ENCODE peak calls at places on chromosome 14, in five cellular contexts. B, J, Q, T and F are unnamed samples.

GRCh38 chr14:45199246-45199645 is 53.8 kb downstream of the MIS18BP1 start:
- DNase-seq in B (no peak), J (no peak), Q (no peak), T (no peak), F (no peak)

GRCh38 chr14:34103176-34103575 is 152.3 kb upstream of the EGLN3 start:
- DNase-seq in B (no peak), J (no peak), Q (no peak), T (no peak), F (no peak)

GRCh38 chr14:101020971-101021370 is 117.4 kb upstream of the RTL1 start:
- DNase-seq in B (peak), J (no peak), Q (no peak), T (peak), F (no peak)

GRCh38 chr14:75905505-75905904 is 76.3 kb downstream of the TGFB3 start:
- DNase-seq in B (no peak), J (no peak), Q (peak), T (peak), F (no peak)

GRCh38 chr14:61444215-61444768 is 122.9 kb downstream of the PRKCH start:
- DNase-seq in B (no peak), J (peak), Q (no peak), T (no peak), F (no peak)

GRCh38 chr14:57692671-57693070 is 173.2 kb downstream of the SLC35F4 start:
- DNase-seq in B (no peak), J (no peak), Q (no peak), T (no peak), F (no peak)

GRCh38 chr14:106843951-106844483 is 1317.6 kb downstream of the TMEM121 start:
- DNase-seq in B (no peak), J (peak), Q (peak), T (peak), F (no peak)

GRCh38 chr14:77158175-77158908 is 16.8 kb upstream of the ZDHHC22 start:
- DNase-seq in B (no peak), J (no peak), Q (no peak), T (no peak), F (no peak)

GRCh38 chr14:76720382-76720813 is 40.9 kb upstream of the VASH1 start:
- DNase-seq in B (no peak), J (no peak), Q (peak), T (peak), F (no peak)

GRCh38 chr14:63204407-63205280 is at the start of gene RHOJ:
- DNase-seq in B (no peak), J (no peak), Q (peak), T (no peak), F (no peak)

GRCh38 chr14:74577247-74577947 is 34.6 kb downstream of the LTBP2 start:
- DNase-seq in B (no peak), J (no peak), Q (peak), T (no peak), F (no peak)

GRCh38 chr14:90518075-90518940 is 121.5 kb downstream of the CALM1 start:
- DNase-seq in B (no peak), J (no peak), Q (no peak), T (peak), F (no peak)

GRCh38 chr14:74085828-74086227 is 1.1 kb downstream of the LIN52 start:
- DNase-seq in B (no peak), J (peak), Q (no peak), T (no peak), F (no peak)

GRCh38 chr14:69318241-69318640 is 58.3 kb downstream of the GALNT16 start:
- DNase-seq in B (no peak), J (peak), Q (no peak), T (no peak), F (no peak)

GRCh38 chr14:69317392-69317755 is 57.4 kb downstream of the GALNT16 start:
- DNase-seq in B (no peak), J (no peak), Q (no peak), T (no peak), F (no peak)

GRCh38 chr14:69315302-69315701 is 55.3 kb downstream of the GALNT16 start:
- DNase-seq in B (no peak), J (no peak), Q (peak), T (no peak), F (no peak)

GRCh38 chr14:69317780-69318179 is 57.8 kb downstream of the GALNT16 start:
- DNase-seq in B (no peak), J (no peak), Q (peak), T (no peak), F (no peak)

DNA sequence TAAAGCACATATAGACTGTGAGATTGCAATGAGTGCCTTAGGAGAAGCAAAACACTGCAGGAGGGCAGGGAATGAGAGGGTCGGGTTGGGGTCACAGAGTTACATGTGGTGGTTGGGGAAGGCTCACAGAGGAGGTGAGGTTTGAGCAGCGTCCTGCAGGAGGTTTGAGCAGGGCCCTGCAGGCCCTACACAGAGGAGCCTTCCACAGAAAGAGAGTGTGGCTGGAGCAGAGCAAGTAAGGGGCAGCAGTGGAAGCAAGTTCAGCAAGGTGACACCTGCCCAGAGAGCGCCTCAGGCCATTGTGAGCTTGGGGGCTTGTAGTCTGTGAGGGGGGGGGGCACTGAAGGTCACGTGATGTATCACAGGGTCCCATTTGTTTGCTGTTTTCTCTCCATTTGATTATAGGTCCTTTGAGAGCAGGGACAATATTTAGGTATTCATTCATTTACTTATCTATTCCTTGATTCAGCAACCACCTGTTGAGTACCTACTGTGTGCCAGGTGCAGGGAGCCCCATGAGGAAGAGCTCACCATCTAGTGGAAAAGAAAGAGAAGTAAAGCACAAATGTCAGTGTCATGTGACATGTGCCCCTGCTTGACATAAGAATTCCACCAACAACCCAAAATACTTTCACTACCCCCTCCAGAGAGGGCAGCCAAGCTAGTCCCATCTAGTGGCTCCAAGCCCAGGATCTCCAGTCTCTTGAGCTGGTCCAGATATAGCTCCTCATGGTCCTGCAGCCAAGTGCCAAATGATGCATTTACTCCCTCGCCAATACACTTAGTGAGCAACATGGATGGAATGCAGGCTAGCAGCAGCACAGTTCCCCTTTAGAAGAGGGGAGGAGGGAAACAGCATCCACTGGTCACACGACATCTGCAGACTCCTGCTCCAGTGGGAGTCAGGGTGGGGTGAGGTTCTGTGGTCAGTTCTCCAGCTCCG is 56.8 kb downstream of the GALNT16 start:
- DNase-seq in B (no peak), J (no peak), Q (peak), T (no peak), F (no peak)
- TF ChIP-seq CTCF in B (no peak), J (no peak), Q (no peak), T (no peak), F (no peak)

GRCh38 chr14:24414077-24414476 is 15.3 kb downstream of the NYNRIN start:
- DNase-seq in B (no peak), J (no peak), Q (no peak), T (no peak), F (no peak)
- TF ChIP-seq CTCF in B (no peak), J (no peak), Q (no peak), T (no peak), F (no peak)

DNA sequence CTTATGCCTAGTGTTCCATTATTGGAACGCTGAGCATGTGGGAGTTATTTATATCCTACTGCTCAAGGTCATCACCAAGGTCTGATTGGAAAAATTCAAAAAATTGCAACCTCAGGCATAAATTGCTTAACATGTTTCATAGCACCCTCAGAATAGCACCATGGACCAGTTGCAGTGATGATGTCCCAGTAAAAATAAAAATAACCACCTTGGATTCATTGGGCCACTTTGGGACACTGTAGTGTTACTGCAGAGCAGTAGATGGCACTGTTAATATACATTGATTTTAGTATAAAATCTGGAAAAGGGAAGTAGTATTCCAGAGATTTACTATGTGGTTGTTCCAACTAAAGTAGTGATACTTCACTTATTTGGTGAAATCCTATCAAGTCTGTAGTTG is 31.0 kb upstream of the PTCSC3 start:
- DNase-seq in B (no peak), J (no peak), Q (no peak), T (no peak), F (no peak)
- TF ChIP-seq CTCF in B (peak), J (no peak), Q (no peak), T (peak), F (peak)

GRCh38 chr14:31336646-31337045 is 83.7 kb downstream of the HEATR5A start:
- DNase-seq in B (no peak), J (no peak), Q (no peak), T (no peak), F (no peak)
- TF ChIP-seq CTCF in B (no peak), J (no peak), Q (no peak), T (no peak), F (no peak)

DNA sequence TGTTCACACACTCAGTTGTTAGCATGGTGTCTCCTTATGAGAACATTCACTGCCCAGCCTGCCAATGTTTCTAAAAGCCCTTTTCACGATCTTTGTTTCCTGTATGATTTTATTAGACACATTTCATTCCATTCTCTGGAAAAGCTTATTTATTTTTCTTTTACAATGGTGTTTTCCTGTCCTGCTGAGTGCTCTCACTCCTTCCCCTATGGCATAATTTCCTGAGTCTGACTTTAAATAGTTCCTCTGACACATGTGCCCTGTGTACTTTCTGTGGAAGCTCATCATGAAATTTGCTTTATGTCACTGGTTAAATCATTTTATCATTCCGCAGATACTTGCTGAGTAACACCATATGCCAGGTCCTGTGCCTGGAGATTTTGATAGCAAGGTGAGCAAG is 612.0 kb downstream of the FLRT2 start:
- DNase-seq in B (no peak), J (no peak), Q (no peak), T (no peak), F (no peak)
- TF ChIP-seq CTCF in B (no peak), J (no peak), Q (no peak), T (no peak), F (no peak)

GRCh38 chr14:104680806-104681688 is 8.4 kb upstream of the INF2 start:
- DNase-seq in B (no peak), J (peak), Q (peak), T (peak), F (no peak)
- TF ChIP-seq CTCF in B (peak), J (peak), Q (peak), T (no peak), F (peak)

GRCh38 chr14:55114720-55115119 is 14.3 kb upstream of the LGALS3 start:
- DNase-seq in B (no peak), J (no peak), Q (no peak), T (no peak), F (no peak)

GRCh38 chr14:55107766-55108554 is 21.1 kb upstream of the LGALS3 start:
- DNase-seq in B (no peak), J (no peak), Q (peak), T (peak), F (no peak)

GRCh38 chr14:55115433-55115832 is 13.6 kb upstream of the LGALS3 start:
- DNase-seq in B (no peak), J (no peak), Q (no peak), T (no peak), F (no peak)

GRCh38 chr14:55109846-55110245 is 19.2 kb upstream of the LGALS3 start:
- DNase-seq in B (no peak), J (no peak), Q (no peak), T (no peak), F (no peak)

GRCh38 chr14:55111122-55111705 is 17.8 kb upstream of the LGALS3 start:
- DNase-seq in B (no peak), J (no peak), Q (no peak), T (no peak), F (no peak)
- TF ChIP-seq CTCF in B (no peak), J (no peak), Q (no peak), T (no peak), F (no peak)

GRCh38 chr14:86217523-86217922 is 687.6 kb downstream of the FLRT2 start:
- DNase-seq in B (no peak), J (no peak), Q (no peak), T (no peak), F (no peak)
- TF ChIP-seq CTCF in B (no peak), J (no peak), Q (no peak), T (no peak), F (no peak)

GRCh38 chr14:70888681-70889175 is 18.5 kb upstream of the PCNX1 start:
- DNase-seq in B (no peak), J (no peak), Q (no peak), T (no peak), F (no peak)

GRCh38 chr14:70889555-70889954 is 17.7 kb upstream of the PCNX1 start:
- DNase-seq in B (no peak), J (no peak), Q (no peak), T (no peak), F (no peak)

GRCh38 chr14:70886421-70887206 is 20.6 kb upstream of the PCNX1 start:
- DNase-seq in B (no peak), J (peak), Q (no peak), T (no peak), F (no peak)

GRCh38 chr14:70887207-70888150 is 19.8 kb upstream of the PCNX1 start:
- DNase-seq in B (no peak), J (peak), Q (no peak), T (no peak), F (no peak)

GRCh38 chr14:70888151-70888499 is 19.1 kb upstream of the PCNX1 start:
- DNase-seq in B (no peak), J (no peak), Q (no peak), T (no peak), F (no peak)
- TF ChIP-seq CTCF in B (no peak), J (no peak), Q (no peak), T (no peak), F (no peak)

DNA sequence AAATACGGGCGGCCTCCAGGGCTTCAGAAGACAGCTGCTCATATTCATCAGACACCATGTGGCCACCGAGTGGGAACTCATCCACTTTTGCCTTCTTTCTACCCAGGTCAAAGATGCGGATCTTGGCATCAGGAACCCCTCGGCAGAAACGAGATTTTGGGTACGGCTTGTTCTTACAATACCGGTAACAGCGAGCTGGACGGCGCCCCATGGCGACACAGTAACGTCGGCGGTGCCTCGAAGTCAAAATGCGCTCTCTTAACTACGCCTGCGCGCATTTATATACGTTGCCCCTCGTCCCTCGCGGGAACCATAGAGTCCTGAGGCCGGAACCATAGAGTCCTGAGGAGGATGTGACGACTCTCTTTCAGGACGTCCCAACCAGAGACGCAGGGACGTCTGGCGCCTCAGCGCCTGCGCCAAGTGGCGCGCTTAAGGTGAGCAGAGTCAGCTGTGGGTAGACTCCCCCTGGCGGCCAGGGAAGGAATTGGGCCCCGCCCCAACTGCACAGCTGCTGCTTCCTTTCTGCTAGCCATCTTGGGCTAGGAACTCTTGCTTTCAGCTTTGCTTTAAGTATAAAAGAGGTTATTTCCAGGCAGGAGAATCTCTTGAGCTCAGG is at the start of gene RPL10L:
- DNase-seq in B (no peak), J (no peak), Q (no peak), T (no peak), F (no peak)
- TF ChIP-seq CTCF in B (no peak), J (no peak), Q (no peak), T (no peak), F (no peak)